ENCODE peak calls at places on chromosomes 16 and 17, in seven cellular contexts. B is sigmoid colon; C is tibial artery; S is GM23248; N is fibroblast of lung; T is heart right ventricle; Y is CD4-positive, CD25-positive, alpha-beta regulatory T cell. J is an unnamed sample.

GRCh38 chr17:339193-340061 is 13.2 kb downstream of the RPH3AL start:
- DNase-seq in S (no peak), C (no peak), N (no peak), B (peak; percentile 48), Y (no peak), T (no peak), J (no peak)

GRCh38 chr17:37506678-37507077 is 17.0 kb downstream of the DUSP14 start:
- DNase-seq in N (peak; percentile 46), C (no peak), Y (no peak), T (no peak), B (no peak), S (peak; percentile 55), J (peak; percentile 70)

GRCh38 chr16:1579214-1579613 is 32.7 kb downstream of the IFT140 start:
- DNase-seq in C (no peak), T (no peak), Y (no peak), S (no peak), N (no peak), B (no peak), J (no peak)

GRCh38 chr16:87062569-87063442 is 254.4 kb downstream of the C16orf95 start:
- DNase-seq in C (peak; percentile 73), B (peak; percentile 5), T (peak; percentile 73), S (peak; percentile 82), N (peak; percentile 54), Y (peak; percentile 2), J (peak; percentile 86)

GRCh38 chr16:12089492-12090161 is 113.1 kb downstream of the SNX29 start:
- DNase-seq in Y (peak; percentile 22), N (peak; percentile 74), S (peak; percentile 89), B (peak; percentile 67), C (peak; percentile 33), T (peak; percentile 42), J (no peak)

GRCh38 chr16:70437582-70438324 is 1.1 kb downstream of the ST3GAL2 start:
- DNase-seq in T (no peak), C (no peak), S (peak; percentile 86), N (peak; percentile 73), Y (no peak), B (no peak), J (no peak)

GRCh38 chr17:29573871-29574731 is 5.6 kb downstream of the TP53I13 start:
- DNase-seq in T (no peak), N (no peak), S (no peak), C (peak; percentile 18), B (peak; percentile 64), Y (no peak), J (no peak)

GRCh38 chr17:17469358-17469757 is 7.4 kb upstream of the MED9 start:
- DNase-seq in B (no peak), C (no peak), S (no peak), Y (no peak), T (no peak), N (no peak), J (no peak)

GRCh38 chr16:56860226-56861020 is 4.6 kb upstream of the SLC12A3 start:
- DNase-seq in N (peak; percentile 12), T (no peak), S (no peak), B (no peak), C (no peak), Y (peak; percentile 57), J (no peak)

GRCh38 chr16:14310519-14310991 is 239.4 kb downstream of the MRTFB start:
- DNase-seq in N (peak; percentile 64), T (no peak), S (peak; percentile 67), C (no peak), Y (no peak), B (no peak), J (no peak)

GRCh38 chr16:14309906-14310305 is 238.8 kb downstream of the MRTFB start:
- DNase-seq in B (no peak), T (no peak), N (peak; percentile 83), Y (no peak), S (peak; percentile 95), C (no peak), J (no peak)

GRCh38 chr16:14309001-14309886 is 238.1 kb downstream of the MRTFB start:
- DNase-seq in Y (peak; percentile 36), B (no peak), S (peak; percentile 57), T (no peak), N (peak; percentile 23), C (no peak), J (no peak)

GRCh38 chr16:14315683-14316320 is 244.7 kb downstream of the MRTFB start:
- DNase-seq in Y (no peak), S (no peak), T (no peak), C (no peak), B (no peak), N (no peak), J (no peak)

GRCh38 chr16:14314116-14314515 is 243.0 kb downstream of the MRTFB start:
- DNase-seq in S (no peak), B (no peak), N (no peak), C (no peak), T (no peak), Y (no peak), J (no peak)
- H3K4me1 ChIP-seq in S (peaks cover 22% of the 10 kb centered on the region), B (peaks cover 30% of the 10 kb centered on the region), N (peaks cover 16% of the 10 kb centered on the region), C (peaks cover 18% of the 10 kb centered on the region), T (peaks cover 10% of the 10 kb centered on the region), Y (peaks cover 8% of the 10 kb centered on the region), J (no peaks in the 10 kb centered on the region)

GRCh38 chr17:73901661-73902415 is 257.6 kb upstream of the SDK2 start:
- DNase-seq in B (no peak), S (peak; percentile 12), Y (no peak), N (no peak), T (peak; percentile 41), C (peak; percentile 33), J (peak; percentile 4)
- H3K4me3 ChIP-seq in B (peak overlapping the region; percentile 40), S (no peak overlapping the region), Y (no peak overlapping the region), N (no peak overlapping the region), T (peak overlapping the region; percentile 35), C (peak overlapping the region; percentile 36), J (no peak overlapping the region)

GRCh38 chr17:81903415-81903831 is 1.4 kb downstream of the NPB start:
- DNase-seq in S (no peak), N (no peak), B (no peak), C (no peak), T (no peak), Y (no peak), J (no peak)
- H3K36me3 ChIP-seq in S (no peaks in the 10 kb centered on the region), N (peaks cover 32% of the 10 kb centered on the region), B (peaks cover 17% of the 10 kb centered on the region), C (peaks cover 37% of the 10 kb centered on the region), T (peaks cover 3% of the 10 kb centered on the region), Y (peaks cover 16% of the 10 kb centered on the region), J (peaks cover 44% of the 10 kb centered on the region)

GRCh38 chr17:40916366-40916765 is 21.1 kb downstream of the KRT23 start:
- DNase-seq in S (no peak), Y (no peak), T (no peak), N (no peak), B (no peak), C (no peak), J (no peak)

GRCh38 chr17:40926341-40926740 is 11.1 kb downstream of the KRT23 start:
- DNase-seq in T (no peak), C (no peak), N (no peak), B (no peak), Y (no peak), S (no peak), J (no peak)

GRCh38 chr17:40915721-40916256 is 21.7 kb downstream of the KRT23 start:
- DNase-seq in B (no peak), S (peak; percentile 80), Y (no peak), C (no peak), T (no peak), N (peak; percentile 71), J (no peak)

GRCh38 chr17:40922239-40922638 is 15.2 kb downstream of the KRT23 start:
- DNase-seq in S (peak; percentile 92), T (no peak), Y (no peak), C (peak; percentile 80), N (peak; percentile 90), B (peak; percentile 71), J (no peak)

DNA sequence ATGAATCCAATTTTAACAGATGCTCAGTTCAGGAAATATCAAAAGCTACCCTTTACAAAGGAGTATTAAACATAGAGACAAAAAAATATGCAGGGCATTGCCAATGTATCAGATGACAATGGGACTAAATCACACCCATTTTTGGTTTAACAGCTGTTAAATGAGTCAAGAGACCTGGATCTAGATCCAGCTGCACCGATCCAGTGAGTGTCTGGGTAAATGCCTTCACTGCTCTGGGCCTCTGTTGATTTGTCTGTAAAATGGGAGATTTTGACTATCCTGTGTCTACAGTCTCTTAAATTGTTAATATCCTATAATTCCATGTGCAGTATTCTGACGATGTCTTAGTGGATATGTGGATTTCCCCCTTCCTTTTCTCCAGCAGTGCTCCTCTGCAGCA is 16.4 kb downstream of the KRT23 start:
- DNase-seq in C (no peak), Y (no peak), S (peak; percentile 29), T (no peak), B (no peak), N (no peak), J (no peak)
- H3K4me1 ChIP-seq in C (no peaks in the 10 kb centered on the region), Y (no peaks in the 10 kb centered on the region), S (peaks cover 23% of the 10 kb centered on the region), T (no peaks in the 10 kb centered on the region), B (peaks cover 5% of the 10 kb centered on the region), N (peaks cover 7% of the 10 kb centered on the region), J (no peaks in the 10 kb centered on the region)

DNA sequence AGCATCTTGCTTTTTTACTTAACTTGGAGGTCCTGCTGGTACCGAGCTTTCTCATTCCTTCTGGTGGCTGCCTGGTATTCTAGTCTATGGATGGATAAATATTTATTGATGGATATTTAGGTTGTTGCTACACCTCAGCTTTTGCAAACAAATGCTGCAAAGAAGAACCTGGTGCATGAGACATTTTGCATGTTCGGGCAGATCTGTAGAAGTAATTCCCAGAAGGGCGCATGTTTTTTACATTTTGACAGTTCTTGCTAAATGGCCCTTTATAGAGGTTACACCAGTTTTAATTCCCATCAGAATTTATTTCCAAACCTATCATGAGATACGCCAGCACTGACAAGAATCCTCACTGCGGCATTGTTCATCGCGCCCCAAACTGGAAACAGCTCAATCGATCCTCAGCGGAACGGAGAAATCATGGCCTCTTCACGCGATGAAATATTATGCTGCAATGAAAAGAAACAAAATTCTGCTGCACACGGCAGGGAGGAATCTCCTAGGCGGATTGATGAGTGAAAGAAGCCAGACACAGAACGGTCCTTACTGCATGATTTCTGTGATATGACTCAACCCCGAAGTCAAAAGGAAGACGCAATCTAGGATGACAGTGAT is 68.0 kb upstream of the CREBBP start:
- DNase-seq in Y (no peak), B (peak; percentile 8), S (no peak), T (no peak), C (no peak), N (no peak), J (no peak)
- H3K4me3 ChIP-seq in Y (no peak overlapping the region), B (no peak overlapping the region), S (no peak overlapping the region), T (no peak overlapping the region), C (no peak overlapping the region), N (no peak overlapping the region), J (no peak overlapping the region)

DNA sequence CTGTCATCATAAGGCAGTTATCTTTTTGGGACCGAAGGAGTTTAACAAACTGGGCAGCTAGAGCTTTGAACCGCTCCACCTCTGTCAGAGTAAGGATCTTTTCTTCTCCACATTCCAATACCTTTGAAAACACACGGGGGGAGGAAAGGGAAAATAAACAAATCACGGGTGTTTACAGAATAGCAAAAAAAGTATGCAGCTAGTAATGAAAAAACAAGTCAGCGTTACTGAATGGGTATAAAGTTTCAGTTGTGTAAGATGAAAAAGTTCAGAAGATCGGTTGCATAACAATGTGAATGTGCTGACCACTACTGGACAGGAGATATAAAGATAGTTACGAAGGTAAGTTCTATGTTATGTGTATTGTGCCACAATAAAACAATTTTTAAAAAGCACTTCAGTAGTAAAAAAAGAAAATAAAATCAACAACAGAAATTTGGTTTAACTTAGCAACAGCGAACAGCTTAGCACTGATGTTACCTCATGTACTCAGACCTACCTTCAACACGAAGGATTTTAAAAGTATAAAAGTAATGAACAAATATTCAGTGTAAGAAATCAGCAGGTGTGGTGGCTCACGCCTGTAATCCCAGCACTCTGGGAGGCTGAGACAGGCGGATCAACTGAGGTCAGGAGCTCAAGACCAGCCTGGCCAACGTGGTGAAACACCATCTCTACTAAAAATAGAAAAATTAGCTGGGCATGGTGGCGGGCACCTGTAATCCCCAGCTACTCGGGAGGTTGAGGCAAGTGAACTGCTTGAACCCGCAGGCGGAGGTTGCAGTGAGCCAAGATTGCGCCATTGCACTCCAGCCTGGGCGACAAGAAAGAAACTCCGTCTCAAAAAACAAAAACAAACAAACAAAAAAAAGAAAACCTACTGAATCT is 34.3 kb downstream of the MARF1 start:
- DNase-seq in C (no peak), T (no peak), Y (no peak), N (no peak), B (no peak), S (no peak), J (no peak)
- H3K36me3 ChIP-seq in C (peaks cover 85% of the 10 kb centered on the region), T (peaks cover 56% of the 10 kb centered on the region), Y (peaks cover 96% of the 10 kb centered on the region), N (peaks cover 6% of the 10 kb centered on the region), B (peaks cover 52% of the 10 kb centered on the region), S (peaks cover 36% of the 10 kb centered on the region), J (peaks cover 43% of the 10 kb centered on the region)